ENCODE peak calls at places on chromosomes 5 and 9, in five cellular contexts. T is SK-N-SH, I is endothelial cell of umbilical vein, L is GM23338, M is spleen. Q is an unnamed sample. For H3K4me1, the result is how much of the 10 kb centered on the place peaks cover.

GRCh38 chr9:69086769-69087168 is 51.2 kb downstream of the FXN start:
- DNase-seq in M (no peak), I (peak), L (no peak), T (no peak), Q (no peak)

GRCh38 chr9:105114956-105115728 is 129.3 kb upstream of the SLC44A1 start:
- DNase-seq in T (no peak), I (no peak), L (no peak), M (peak), Q (peak)

GRCh38 chr5:156137482-156137881 is 189.5 kb upstream of the SGCD start:
- DNase-seq in L (no peak), I (no peak), T (no peak), M (no peak), Q (no peak)

GRCh38 chr9:137787376-137787775 is 90.2 kb upstream of the CACNA1B start:
- DNase-seq in L (no peak), I (no peak), M (no peak), T (no peak), Q (no peak)

GRCh38 chr9:135146766-135147472 is 59.5 kb downstream of the OLFM1 start:
- DNase-seq in I (no peak), T (peak), L (no peak), M (no peak), Q (no peak)

GRCh38 chr9:131747352-131747751 is 7.5 kb upstream of the RAPGEF1 start:
- DNase-seq in L (peak), T (peak), I (peak), M (no peak), Q (no peak)

GRCh38 chr5:91150189-91150588 is 232.9 kb downstream of the ARRDC3 start:
- DNase-seq in M (no peak), I (no peak), T (no peak), L (no peak), Q (no peak)

GRCh38 chr5:8474569-8474930 is 605.6 kb downstream of the MTRR start:
- DNase-seq in M (no peak), L (no peak), T (no peak), I (no peak), Q (no peak)

GRCh38 chr5:176810084-176810597 is at the start of gene UNC5A:
- DNase-seq in M (no peak), L (peak), T (peak), I (peak), Q (no peak)

GRCh38 chr5:120388016-120388781 is 75.9 kb upstream of the PRR16 start:
- DNase-seq in L (no peak), T (no peak), M (no peak), I (peak), Q (no peak)

DNA sequence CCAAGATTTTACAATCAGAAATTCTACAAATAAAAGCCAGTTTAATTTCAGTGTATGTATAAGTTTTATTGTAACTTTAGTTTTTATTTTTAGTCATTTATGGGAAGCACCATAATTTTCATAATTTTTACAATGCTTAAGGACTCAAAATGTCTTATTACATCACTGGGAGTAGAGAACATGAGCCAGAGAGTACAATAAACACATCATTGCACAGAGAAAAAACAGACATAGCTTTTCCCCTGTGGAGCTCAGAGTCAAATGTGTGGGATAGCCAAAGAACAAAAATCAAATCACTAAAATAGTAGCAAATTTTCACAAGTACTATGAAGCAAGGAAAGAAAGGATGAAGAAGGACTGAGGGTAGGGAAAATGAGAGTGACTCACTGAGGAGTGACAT is 5.5 kb upstream of the JAKMIP2 start:
- DNase-seq in M (no peak), L (no peak), T (no peak), I (no peak), Q (no peak)
- TF ChIP-seq POLR2AphosphoS5 in M (no peak), L (no peak), T (no peak), I (no peak), Q (no peak)

GRCh38 chr5:143006511-143006910 is 236.3 kb downstream of the ARHGAP26 start:
- DNase-seq in M (no peak), T (no peak), L (no peak), I (no peak), Q (no peak)
- H3K4me1 ChIP-seq in M (under half), T (under half), L (under half), I (under half), Q (under half)

DNA sequence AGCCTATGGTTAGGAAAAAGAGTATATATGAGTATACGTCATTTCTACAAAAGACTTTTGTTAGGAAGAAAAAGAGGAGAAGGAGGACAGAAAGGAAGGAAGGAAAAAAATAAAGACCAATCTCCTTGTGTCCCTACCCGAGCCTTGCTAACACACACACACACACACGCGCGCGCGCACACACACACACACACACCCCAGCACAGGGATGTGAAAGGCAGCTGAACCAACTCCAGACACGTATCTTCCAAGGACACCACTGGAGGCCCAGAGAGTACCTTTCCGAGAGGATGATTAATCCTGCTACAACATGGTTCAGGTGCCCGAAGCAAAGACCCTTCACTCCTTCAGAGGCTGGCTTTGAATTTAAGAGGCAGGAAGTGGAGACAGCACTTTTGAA is 56.9 kb upstream of the GALNT10 start:
- DNase-seq in M (no peak), I (no peak), T (no peak), L (no peak), Q (no peak)
- TF ChIP-seq POLR2AphosphoS5 in M (no peak), I (no peak), T (no peak), L (no peak), Q (no peak)

GRCh38 chr5:133117166-133117929 is 65.5 kb downstream of the HSPA4 start:
- DNase-seq in M (no peak), L (no peak), T (no peak), I (no peak), Q (no peak)
- H3K4me1 ChIP-seq in M (under half), L (under half), T (under half), I (under half), Q (under half)

GRCh38 chr9:108160039-108160438 is 670.5 kb upstream of the KLF4 start:
- DNase-seq in T (no peak), M (no peak), I (no peak), L (no peak), Q (no peak)
- TF ChIP-seq POLR2AphosphoS5 in T (no peak), M (no peak), I (no peak), L (no peak), Q (no peak)